ENCODE peak calls at places on chromosome 20, in six cellular contexts. One of them, this sample, is unnamed.
A peak's percentile ranks its signal among the peaks of the same experiment; 100 is the strongest.

GRCh38 chr20:36231331-36231730 is 4.9 kb upstream of the AAR2 start:
- DNase-seq in OCI-LY7: no peak
- DNase-seq in epithelial cell of esophagus: no peak
- DNase-seq in A549: no peak
- DNase-seq in lower leg skin: no peak
- DNase-seq in astrocyte of the spinal cord: no peak
- DNase-seq in this sample: no peak

GRCh38 chr20:46088409-46089075 is 1.2 kb downstream of the NCOA5 start:
- DNase-seq in OCI-LY7: peak; percentile 61
- DNase-seq in epithelial cell of esophagus: peak; percentile 36
- DNase-seq in A549: peak; percentile 10
- DNase-seq in lower leg skin: no peak
- DNase-seq in astrocyte of the spinal cord: peak; percentile 12
- DNase-seq in this sample: peak; percentile 26

GRCh38 chr20:56433221-56433879 is 21.3 kb downstream of the CASS4 start:
- DNase-seq in OCI-LY7: no peak
- DNase-seq in epithelial cell of esophagus: no peak
- DNase-seq in A549: no peak
- DNase-seq in lower leg skin: no peak
- DNase-seq in astrocyte of the spinal cord: no peak
- DNase-seq in this sample: no peak

GRCh38 chr20:3820048-3820900 is at the start of gene AP5S1:
- DNase-seq in OCI-LY7: peak; percentile 97
- DNase-seq in epithelial cell of esophagus: peak; percentile 97
- DNase-seq in A549: peak; percentile 88
- DNase-seq in lower leg skin: peak; percentile 96
- DNase-seq in astrocyte of the spinal cord: peak; percentile 97
- DNase-seq in this sample: peak; percentile 97

GRCh38 chr20:51422912-51423667 is 119.4 kb downstream of the NFATC2 start:
- DNase-seq in OCI-LY7: no peak
- DNase-seq in epithelial cell of esophagus: no peak
- DNase-seq in A549: no peak
- DNase-seq in lower leg skin: no peak
- DNase-seq in astrocyte of the spinal cord: no peak
- DNase-seq in this sample: peak; percentile 54

GRCh38 chr20:11906626-11907480 is 10.8 kb upstream of the BTBD3 start:
- DNase-seq in OCI-LY7: no peak
- DNase-seq in epithelial cell of esophagus: peak; percentile 92
- DNase-seq in A549: no peak
- DNase-seq in lower leg skin: no peak
- DNase-seq in astrocyte of the spinal cord: peak; percentile 30
- DNase-seq in this sample: no peak

GRCh38 chr20:54654460-54654859 is 179.1 kb downstream of the DOK5 start:
- DNase-seq in OCI-LY7: no peak
- DNase-seq in epithelial cell of esophagus: no peak
- DNase-seq in A549: no peak
- DNase-seq in lower leg skin: no peak
- DNase-seq in astrocyte of the spinal cord: no peak
- DNase-seq in this sample: no peak

GRCh38 chr20:45085867-45086266 is 15.1 kb downstream of the KCNS1 start:
- DNase-seq in OCI-LY7: no peak
- DNase-seq in epithelial cell of esophagus: no peak
- DNase-seq in A549: no peak
- DNase-seq in lower leg skin: no peak
- DNase-seq in astrocyte of the spinal cord: no peak
- DNase-seq in this sample: no peak

GRCh38 chr20:58906111-58906510 is 53.6 kb downstream of the GNAS start:
- DNase-seq in OCI-LY7: no peak
- DNase-seq in epithelial cell of esophagus: no peak
- DNase-seq in A549: no peak
- DNase-seq in lower leg skin: no peak
- DNase-seq in astrocyte of the spinal cord: no peak
- DNase-seq in this sample: no peak

GRCh38 chr20:21146242-21146641 is 20.4 kb downstream of the KIZ start:
- DNase-seq in OCI-LY7: no peak
- DNase-seq in epithelial cell of esophagus: no peak
- DNase-seq in A549: no peak
- DNase-seq in lower leg skin: no peak
- DNase-seq in astrocyte of the spinal cord: no peak
- DNase-seq in this sample: no peak

GRCh38 chr20:48668451-48668946 is 159.3 kb downstream of the PREX1 start:
- DNase-seq in OCI-LY7: no peak
- DNase-seq in epithelial cell of esophagus: no peak
- DNase-seq in A549: no peak
- DNase-seq in lower leg skin: no peak
- DNase-seq in astrocyte of the spinal cord: peak; percentile 23
- DNase-seq in this sample: no peak

GRCh38 chr20:48679603-48680002 is 148.2 kb downstream of the PREX1 start:
- DNase-seq in OCI-LY7: peak; percentile 69
- DNase-seq in epithelial cell of esophagus: no peak
- DNase-seq in A549: no peak
- DNase-seq in lower leg skin: no peak
- DNase-seq in astrocyte of the spinal cord: no peak
- DNase-seq in this sample: no peak

GRCh38 chr20:63955281-63955845 is 853 bp downstream of the UCKL1 start:
- DNase-seq in OCI-LY7: peak; percentile 34
- DNase-seq in epithelial cell of esophagus: peak; percentile 28
- DNase-seq in A549: no peak
- DNase-seq in lower leg skin: no peak
- DNase-seq in astrocyte of the spinal cord: peak; percentile 15
- DNase-seq in this sample: no peak

GRCh38 chr20:43191946-43192847 is 2.5 kb upstream of the PTPRT start:
- DNase-seq in OCI-LY7: peak; percentile 18
- DNase-seq in epithelial cell of esophagus: peak; percentile 15
- DNase-seq in A549: peak; percentile 31
- DNase-seq in lower leg skin: no peak
- DNase-seq in astrocyte of the spinal cord: no peak
- DNase-seq in this sample: peak; percentile 23
- TF ChIP-seq CTCF in OCI-LY7: peak; percentile 76
- TF ChIP-seq CTCF in epithelial cell of esophagus: peak; percentile 45
- TF ChIP-seq CTCF in A549: no peak
- TF ChIP-seq CTCF in lower leg skin: no peak
- TF ChIP-seq CTCF in astrocyte of the spinal cord: peak; percentile 25
- TF ChIP-seq CTCF in this sample: peak; percentile 26

DNA sequence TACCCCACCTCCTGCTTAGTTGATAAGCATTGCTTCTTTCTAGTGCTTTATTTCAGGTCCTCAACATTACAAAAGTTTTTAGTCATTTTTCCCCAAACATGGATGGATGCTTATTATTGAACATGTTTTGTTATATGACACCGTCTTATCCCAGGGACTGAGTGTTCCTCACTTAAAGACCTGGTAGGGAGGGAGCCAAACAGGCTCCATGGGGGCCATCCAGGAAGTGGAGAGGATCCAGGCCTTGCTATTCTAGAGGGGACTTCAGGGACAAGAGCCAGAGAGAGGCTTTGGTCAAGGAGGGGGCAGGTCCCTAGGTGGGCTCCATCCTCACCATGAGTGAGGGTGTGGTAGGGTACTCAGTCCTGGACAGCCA is 7.4 kb downstream of the SLC32A1 start:
- DNase-seq in OCI-LY7: no peak
- DNase-seq in epithelial cell of esophagus: no peak
- DNase-seq in A549: no peak
- DNase-seq in lower leg skin: no peak
- DNase-seq in astrocyte of the spinal cord: no peak
- DNase-seq in this sample: no peak
- TF ChIP-seq CTCF in OCI-LY7: peak; percentile 0
- TF ChIP-seq CTCF in epithelial cell of esophagus: no peak
- TF ChIP-seq CTCF in A549: peak; percentile 16
- TF ChIP-seq CTCF in lower leg skin: no peak
- TF ChIP-seq CTCF in astrocyte of the spinal cord: no peak
- TF ChIP-seq CTCF in this sample: peak; percentile 64

GRCh38 chr20:38224534-38224933 is 36.0 kb downstream of the KIAA1755 start:
- DNase-seq in OCI-LY7: no peak
- DNase-seq in epithelial cell of esophagus: no peak
- DNase-seq in A549: no peak
- DNase-seq in lower leg skin: no peak
- DNase-seq in astrocyte of the spinal cord: no peak
- DNase-seq in this sample: no peak

GRCh38 chr20:38221041-38221589 is 39.4 kb downstream of the KIAA1755 start:
- DNase-seq in OCI-LY7: peak; percentile 62
- DNase-seq in epithelial cell of esophagus: peak; percentile 58
- DNase-seq in A549: peak; percentile 91
- DNase-seq in lower leg skin: peak; percentile 32
- DNase-seq in astrocyte of the spinal cord: peak; percentile 57
- DNase-seq in this sample: peak; percentile 79

GRCh38 chr20:38222231-38222922 is 38.2 kb downstream of the KIAA1755 start:
- DNase-seq in OCI-LY7: peak; percentile 37
- DNase-seq in epithelial cell of esophagus: peak; percentile 61
- DNase-seq in A549: peak; percentile 84
- DNase-seq in lower leg skin: peak; percentile 46
- DNase-seq in astrocyte of the spinal cord: peak; percentile 49
- DNase-seq in this sample: peak; percentile 75

GRCh38 chr20:38223743-38224100 is 36.8 kb downstream of the KIAA1755 start:
- DNase-seq in OCI-LY7: no peak
- DNase-seq in epithelial cell of esophagus: no peak
- DNase-seq in A549: no peak
- DNase-seq in lower leg skin: no peak
- DNase-seq in astrocyte of the spinal cord: no peak
- DNase-seq in this sample: no peak

DNA sequence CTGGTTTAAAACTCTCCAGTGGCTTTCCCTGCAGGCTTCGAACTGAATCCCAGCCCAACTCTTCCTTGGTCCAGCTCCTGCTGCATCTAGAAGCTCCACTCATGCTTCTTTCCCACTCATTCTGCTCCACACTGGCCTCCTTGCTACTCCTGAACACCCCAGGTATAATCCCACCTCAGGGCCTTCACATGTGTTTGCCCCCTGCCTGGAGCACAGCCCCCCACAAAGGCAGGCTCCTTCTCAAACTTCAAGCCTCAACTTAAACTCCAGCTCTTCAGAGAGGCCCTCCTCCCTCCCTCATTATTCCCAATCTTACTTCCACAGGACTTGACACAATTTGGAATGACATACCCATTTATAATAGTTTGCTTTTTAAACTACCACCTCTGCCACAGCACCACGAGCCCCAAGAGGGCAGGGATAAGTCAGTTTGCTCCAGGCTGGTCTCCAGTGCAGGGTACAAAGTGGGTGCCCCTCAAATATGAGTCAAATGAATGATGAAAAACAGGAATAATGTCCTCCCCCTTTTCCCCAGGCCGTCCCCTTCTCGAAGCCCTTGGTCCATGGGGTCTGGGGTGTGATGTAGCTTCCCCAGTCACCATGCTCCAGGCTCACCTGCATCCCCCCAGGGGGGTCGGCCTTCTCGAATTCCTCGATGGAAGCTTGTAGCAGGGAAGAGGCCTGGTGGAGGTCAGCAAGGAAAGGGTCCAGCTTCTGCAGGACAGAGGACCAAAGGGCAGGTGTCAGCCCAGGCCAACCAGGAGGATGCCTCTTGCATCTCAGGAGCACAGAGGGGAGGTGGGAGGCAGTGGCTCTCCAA is 37.4 kb downstream of the KIAA1755 start:
- DNase-seq in OCI-LY7: no peak
- DNase-seq in epithelial cell of esophagus: no peak
- DNase-seq in A549: no peak
- DNase-seq in lower leg skin: no peak
- DNase-seq in astrocyte of the spinal cord: no peak
- DNase-seq in this sample: no peak
- TF ChIP-seq CTCF in OCI-LY7: peak; percentile 55
- TF ChIP-seq CTCF in epithelial cell of esophagus: no peak
- TF ChIP-seq CTCF in A549: no peak
- TF ChIP-seq CTCF in lower leg skin: no peak
- TF ChIP-seq CTCF in astrocyte of the spinal cord: no peak
- TF ChIP-seq CTCF in this sample: peak; percentile 42

DNA sequence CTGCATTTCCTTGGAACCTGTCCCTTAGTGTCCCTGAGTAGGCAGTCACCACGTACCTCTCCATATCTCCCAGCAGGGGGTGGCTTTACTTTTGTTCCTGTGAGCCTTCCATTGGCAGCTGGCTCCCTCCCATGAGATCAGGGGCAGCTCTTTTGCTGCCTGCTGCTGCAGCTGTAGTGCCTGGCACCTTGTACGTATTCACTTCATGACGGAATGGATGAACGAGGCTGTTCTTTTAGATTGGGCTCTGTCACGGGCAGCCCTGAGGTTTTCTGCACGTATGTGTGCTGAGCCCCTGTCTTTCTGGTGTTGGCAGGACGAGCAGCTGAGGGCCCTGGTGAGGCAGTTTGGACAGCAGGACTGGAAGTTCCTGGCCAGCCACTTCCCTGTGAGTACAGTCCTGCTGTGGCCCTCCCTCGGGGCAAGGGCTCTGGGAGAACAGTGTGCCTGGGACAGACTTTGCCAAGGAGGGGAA is 14.6 kb downstream of the MYBL2 start:
- DNase-seq in OCI-LY7: peak; percentile 82
- DNase-seq in epithelial cell of esophagus: no peak
- DNase-seq in A549: no peak
- DNase-seq in lower leg skin: no peak
- DNase-seq in astrocyte of the spinal cord: no peak
- DNase-seq in this sample: no peak
- TF ChIP-seq CTCF in OCI-LY7: peak; percentile 61
- TF ChIP-seq CTCF in epithelial cell of esophagus: no peak
- TF ChIP-seq CTCF in A549: no peak
- TF ChIP-seq CTCF in lower leg skin: no peak
- TF ChIP-seq CTCF in astrocyte of the spinal cord: no peak
- TF ChIP-seq CTCF in this sample: no peak